ENCODE peak calls at places on chromosome 16, in six cellular contexts. One of them, this sample, is unnamed.

GRCh38 chr16:66695935-66696668 is 441 bp downstream of the CMTM4 start:
- DNase-seq in A549: peak; percentile 36
- DNase-seq in activated CD4-positive, alpha-beta T cell treated with anti-CD3 and anti-CD28 coated beads, Interleukin-2, amount 50 U/mL, for 4 hours: peak; percentile 11
- DNase-seq in COR-L47: peak; percentile 27
- DNase-seq in memory B cell: peak; percentile 46
- DNase-seq in T-helper 1 cell: no peak
- DNase-seq in this sample: peak; percentile 63

GRCh38 chr16:66366433-66367299 is at the start of gene CDH5:
- DNase-seq in memory B cell: no peak
- DNase-seq in A549: no peak
- DNase-seq in activated CD4-positive, alpha-beta T cell treated with anti-CD3 and anti-CD28 coated beads, Interleukin-2, amount 50 U/mL, for 4 hours: no peak
- DNase-seq in T-helper 1 cell: no peak
- DNase-seq in COR-L47: no peak
- DNase-seq in this sample: no peak

GRCh38 chr16:49441366-49441780 is 67.8 kb downstream of the C16orf78 start:
- DNase-seq in activated CD4-positive, alpha-beta T cell treated with anti-CD3 and anti-CD28 coated beads, Interleukin-2, amount 50 U/mL, for 4 hours: peak; percentile 44
- DNase-seq in COR-L47: peak; percentile 15
- DNase-seq in T-helper 1 cell: peak; percentile 40
- DNase-seq in memory B cell: no peak
- DNase-seq in A549: no peak
- DNase-seq in this sample: no peak

GRCh38 chr16:13621639-13622038 is 298.3 kb upstream of the ERCC4 start:
- DNase-seq in activated CD4-positive, alpha-beta T cell treated with anti-CD3 and anti-CD28 coated beads, Interleukin-2, amount 50 U/mL, for 4 hours: no peak
- DNase-seq in memory B cell: no peak
- DNase-seq in COR-L47: no peak
- DNase-seq in T-helper 1 cell: no peak
- DNase-seq in A549: no peak
- DNase-seq in this sample: no peak

GRCh38 chr16:66844342-66845079 is at the start of gene CA7:
- DNase-seq in T-helper 1 cell: no peak
- DNase-seq in memory B cell: no peak
- DNase-seq in activated CD4-positive, alpha-beta T cell treated with anti-CD3 and anti-CD28 coated beads, Interleukin-2, amount 50 U/mL, for 4 hours: no peak
- DNase-seq in A549: no peak
- DNase-seq in COR-L47: no peak
- DNase-seq in this sample: no peak

GRCh38 chr16:4264546-4264945 is 8.3 kb downstream of the TFAP4 start:
- DNase-seq in T-helper 1 cell: no peak
- DNase-seq in memory B cell: no peak
- DNase-seq in A549: no peak
- DNase-seq in COR-L47: no peak
- DNase-seq in activated CD4-positive, alpha-beta T cell treated with anti-CD3 and anti-CD28 coated beads, Interleukin-2, amount 50 U/mL, for 4 hours: no peak
- DNase-seq in this sample: no peak

GRCh38 chr16:19980866-19981265 is 92.8 kb downstream of the GPR139 start:
- DNase-seq in T-helper 1 cell: no peak
- DNase-seq in memory B cell: no peak
- DNase-seq in COR-L47: no peak
- DNase-seq in activated CD4-positive, alpha-beta T cell treated with anti-CD3 and anti-CD28 coated beads, Interleukin-2, amount 50 U/mL, for 4 hours: no peak
- DNase-seq in A549: peak; percentile 12
- DNase-seq in this sample: peak; percentile 11

GRCh38 chr16:15403392-15403995 is 7.9 kb downstream of the MPV17L start:
- DNase-seq in COR-L47: no peak
- DNase-seq in activated CD4-positive, alpha-beta T cell treated with anti-CD3 and anti-CD28 coated beads, Interleukin-2, amount 50 U/mL, for 4 hours: no peak
- DNase-seq in memory B cell: no peak
- DNase-seq in T-helper 1 cell: no peak
- DNase-seq in A549: no peak
- DNase-seq in this sample: peak; percentile 7

GRCh38 chr16:24525970-24526559 is 13.3 kb upstream of the RBBP6 start:
- DNase-seq in memory B cell: no peak
- DNase-seq in T-helper 1 cell: no peak
- DNase-seq in activated CD4-positive, alpha-beta T cell treated with anti-CD3 and anti-CD28 coated beads, Interleukin-2, amount 50 U/mL, for 4 hours: no peak
- DNase-seq in COR-L47: no peak
- DNase-seq in A549: peak; percentile 61
- DNase-seq in this sample: peak; percentile 91